ENCODE peak calls at places on chromosomes 2 and 18, in seven cellular contexts. O, R, U, A, Y, S and W are unnamed samples.
A peak's percentile ranks its signal among the peaks of the same experiment; 100 is the strongest.

GRCh38 chr2:159968282-159968900 is 94.0 kb downstream of the PLA2R1 start:
- DNase-seq in O (peak; percentile 68), R (no peak), U (peak; percentile 46), A (no peak), Y (peak; percentile 12), S (peak; percentile 28), W (peak; percentile 10)

GRCh38 chr2:144694456-144694855 is 174.5 kb upstream of the ZEB2 start:
- DNase-seq in O (peak; percentile 71), R (no peak), U (no peak), A (no peak), Y (no peak), S (no peak), W (no peak)

GRCh38 chr2:212915121-212915782 is 236.2 kb downstream of the IKZF2 start:
- DNase-seq in O (no peak), R (no peak), U (peak; percentile 21), A (no peak), Y (no peak), S (no peak), W (no peak)

GRCh38 chr18:47254341-47254939 is 3.0 kb upstream of the SKOR2 start:
- DNase-seq in O (peak; percentile 24), R (no peak), U (peak; percentile 14), A (no peak), Y (no peak), S (peak; percentile 45), W (no peak)

GRCh38 chr2:187527262-187527661 is 27.0 kb downstream of the TFPI start:
- DNase-seq in O (peak; percentile 65), R (no peak), U (no peak), A (peak; percentile 19), Y (no peak), S (peak; percentile 79), W (peak; percentile 11)

GRCh38 chr2:62209427-62209991 is 13.6 kb downstream of the B3GNT2 start:
- DNase-seq in O (no peak), R (no peak), U (no peak), A (no peak), Y (no peak), S (no peak), W (no peak)

GRCh38 chr18:76465630-76466409 is 29.2 kb downstream of the ZNF516 start:
- DNase-seq in O (no peak), R (no peak), U (no peak), A (no peak), Y (no peak), S (no peak), W (no peak)

GRCh38 chr2:135600915-135601314 is 69.6 kb downstream of the R3HDM1 start:
- DNase-seq in O (peak; percentile 5), R (no peak), U (no peak), A (no peak), Y (no peak), S (peak; percentile 6), W (no peak)

GRCh38 chr18:10367846-10368245 is 86.6 kb upstream of the APCDD1 start:
- DNase-seq in O (no peak), R (no peak), U (no peak), A (no peak), Y (no peak), S (no peak), W (no peak)

GRCh38 chr2:238418196-238418998 is 8.3 kb upstream of the ASB1 start:
- DNase-seq in O (no peak), R (peak; percentile 59), U (no peak), A (no peak), Y (no peak), S (peak; percentile 69), W (no peak)

GRCh38 chr2:196245746-196246145 is 74.4 kb upstream of the STK17B start:
- DNase-seq in O (no peak), R (no peak), U (no peak), A (peak; percentile 67), Y (no peak), S (no peak), W (no peak)
- TF ChIP-seq CTCF in O (no peak), R (no peak), U (no peak), A (no peak), Y (no peak), S (no peak), W (no peak)

DNA sequence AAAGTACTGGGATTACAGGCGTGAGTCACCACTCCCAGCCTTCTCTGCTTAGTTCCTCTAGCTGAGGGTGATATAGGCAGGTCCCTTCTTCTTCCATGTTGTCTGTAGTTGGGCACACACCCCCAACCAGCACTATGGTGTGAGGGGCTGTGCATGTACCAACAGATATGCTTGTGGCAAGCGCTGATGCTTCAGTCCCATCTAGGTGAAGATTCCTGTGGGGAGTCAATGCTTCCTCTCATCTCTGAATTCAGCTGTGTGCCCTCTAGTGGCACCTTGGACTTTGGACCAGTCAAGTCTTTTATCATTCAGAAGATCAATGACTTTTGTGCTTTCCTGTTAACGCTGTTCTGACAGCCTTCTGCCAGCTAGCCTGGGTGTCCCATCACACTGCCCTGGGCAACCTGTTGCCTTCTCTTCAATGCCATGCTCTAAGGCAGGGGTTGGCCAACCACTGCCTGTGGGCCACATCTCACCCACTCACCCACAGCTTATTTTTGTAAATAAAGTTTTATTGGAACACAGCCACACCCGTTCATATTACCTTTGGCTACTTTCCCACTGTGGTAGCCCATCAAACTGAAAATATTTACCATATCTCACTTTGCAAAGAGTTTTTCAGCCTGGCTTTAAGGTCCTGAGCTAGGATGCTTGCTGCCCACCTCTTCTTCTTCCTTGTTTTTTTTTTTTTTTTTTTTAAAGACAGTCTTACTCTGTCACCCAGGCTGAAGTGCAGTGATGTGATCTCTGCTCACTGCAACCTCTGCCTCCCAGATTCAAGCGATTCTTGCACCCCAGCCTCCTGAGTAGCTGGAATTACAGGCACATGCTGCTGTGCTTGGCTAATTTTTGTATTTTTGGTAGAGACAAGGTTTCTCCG is 51.0 kb downstream of the NPAS2 start:
- DNase-seq in O (peak; percentile 34), R (no peak), U (no peak), A (no peak), Y (no peak), S (no peak), W (no peak)
- TF ChIP-seq CTCF in O (no peak), R (no peak), U (peak; percentile 4), A (peak; percentile 20), Y (peak; percentile 26), S (peak; percentile 31), W (peak; percentile 21)

GRCh38 chr2:195531754-195532153 is 125.3 kb upstream of the SLC39A10 start:
- DNase-seq in O (no peak), R (no peak), U (no peak), A (no peak), Y (no peak), S (peak; percentile 74), W (no peak)
- TF ChIP-seq CTCF in O (no peak), R (no peak), U (no peak), A (no peak), Y (no peak), S (no peak), W (no peak)

DNA sequence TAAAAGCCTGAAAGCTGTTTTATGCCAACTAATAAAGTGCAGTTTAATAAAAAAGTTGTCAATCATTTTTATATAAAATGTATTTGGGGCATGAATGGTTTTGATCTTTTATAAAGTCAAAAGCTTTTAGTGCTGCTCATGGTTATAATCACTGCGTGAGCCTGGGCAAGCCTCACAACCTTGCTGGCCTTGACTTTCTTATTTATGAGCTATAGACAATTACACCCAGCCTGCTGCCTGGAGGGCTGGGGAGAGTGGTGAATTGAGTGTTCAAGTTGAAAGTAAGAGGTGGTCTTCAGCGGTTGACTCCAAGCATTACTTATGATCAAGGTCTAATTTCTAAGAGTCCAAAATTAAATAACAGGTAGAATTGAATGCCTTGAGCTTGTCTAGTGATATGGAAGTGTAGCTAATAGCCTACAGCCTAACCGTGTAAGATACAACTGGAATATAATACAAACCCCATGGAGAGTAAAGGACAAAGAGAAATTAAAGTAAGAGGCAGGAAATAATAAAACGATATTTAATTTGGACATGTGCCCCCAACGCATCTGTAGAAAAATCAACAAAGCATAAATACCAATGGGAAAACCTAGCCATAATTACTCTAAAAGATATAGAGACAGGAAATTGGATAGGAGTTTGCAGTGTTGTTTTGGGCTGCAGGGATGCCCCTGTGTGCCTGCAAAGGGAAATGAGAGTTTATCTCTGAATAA is 106.0 kb upstream of the CYP1B1 start:
- DNase-seq in O (no peak), R (no peak), U (no peak), A (no peak), Y (no peak), S (no peak), W (no peak)
- TF ChIP-seq CTCF in O (no peak), R (no peak), U (no peak), A (no peak), Y (no peak), S (no peak), W (no peak)

GRCh38 chr2:218256612-218257350 is 4.0 kb upstream of the GPBAR1 start:
- DNase-seq in O (no peak), R (no peak), U (no peak), A (no peak), Y (no peak), S (no peak), W (no peak)
- TF ChIP-seq CTCF in O (no peak), R (no peak), U (no peak), A (no peak), Y (no peak), S (no peak), W (no peak)

GRCh38 chr2:158381205-158381604 is 75.3 kb downstream of the CCDC148 start:
- DNase-seq in O (no peak), R (no peak), U (no peak), A (no peak), Y (no peak), S (no peak), W (no peak)
- TF ChIP-seq CTCF in O (no peak), R (no peak), U (no peak), A (no peak), Y (no peak), S (no peak), W (no peak)